ENCODE peak calls at places on chromosomes 6 and 20, in four cellular contexts. One of them, this sample, is unnamed.

GRCh38 chr6:122657601-122658000 is 47.4 kb downstream of the PKIB start:
- DNase-seq in fibroblast of pulmonary artery: peak; percentile 17
- DNase-seq in WTC11: no peak
- DNase-seq in retinal pigment epithelial cell: peak; percentile 18
- DNase-seq in this sample: no peak

GRCh38 chr6:75376347-75377024 is 91.9 kb upstream of the TMEM30A start:
- DNase-seq in WTC11: no peak
- DNase-seq in fibroblast of pulmonary artery: peak; percentile 64
- DNase-seq in retinal pigment epithelial cell: no peak
- DNase-seq in this sample: no peak

GRCh38 chr20:24160563-24161355 is 172.2 kb upstream of the GGTLC1 start:
- DNase-seq in fibroblast of pulmonary artery: peak; percentile 74
- DNase-seq in retinal pigment epithelial cell: peak; percentile 2
- DNase-seq in WTC11: peak; percentile 66
- DNase-seq in this sample: no peak

GRCh38 chr6:90537723-90538407 is 49.0 kb downstream of the MAP3K7 start:
- DNase-seq in fibroblast of pulmonary artery: peak; percentile 44
- DNase-seq in WTC11: no peak
- DNase-seq in retinal pigment epithelial cell: no peak
- DNase-seq in this sample: no peak

GRCh38 chr6:45644720-45645119 is 267.0 kb upstream of the SUPT3H start:
- DNase-seq in WTC11: no peak
- DNase-seq in fibroblast of pulmonary artery: no peak
- DNase-seq in retinal pigment epithelial cell: no peak
- DNase-seq in this sample: no peak

GRCh38 chr6:83051386-83052172 is 14.1 kb downstream of the UBE3D start:
- DNase-seq in WTC11: no peak
- DNase-seq in retinal pigment epithelial cell: no peak
- DNase-seq in fibroblast of pulmonary artery: peak; percentile 31
- DNase-seq in this sample: no peak

GRCh38 chr6:168962886-168963285 is 290.8 kb downstream of the THBS2 start:
- DNase-seq in retinal pigment epithelial cell: no peak
- DNase-seq in fibroblast of pulmonary artery: peak; percentile 45
- DNase-seq in WTC11: no peak
- DNase-seq in this sample: no peak

GRCh38 chr6:99618649-99619408 is 12.2 kb downstream of the PRDM13 start:
- DNase-seq in WTC11: peak; percentile 84
- DNase-seq in retinal pigment epithelial cell: no peak
- DNase-seq in fibroblast of pulmonary artery: no peak
- DNase-seq in this sample: no peak

GRCh38 chr20:43916875-43917371 is 2.3 kb downstream of the TOX2 start:
- DNase-seq in WTC11: no peak
- DNase-seq in retinal pigment epithelial cell: no peak
- DNase-seq in fibroblast of pulmonary artery: peak; percentile 24
- DNase-seq in this sample: no peak

GRCh38 chr6:45569210-45569945 is 191.6 kb upstream of the SUPT3H start:
- DNase-seq in retinal pigment epithelial cell: peak; percentile 96
- DNase-seq in fibroblast of pulmonary artery: no peak
- DNase-seq in WTC11: no peak
- DNase-seq in this sample: no peak

GRCh38 chr20:64048402-64049044 is 916 bp downstream of the SOX18 start:
- DNase-seq in WTC11: no peak
- DNase-seq in retinal pigment epithelial cell: no peak
- DNase-seq in fibroblast of pulmonary artery: no peak
- DNase-seq in this sample: no peak

GRCh38 chr6:139423970-139424667 is 49.7 kb upstream of the CITED2 start:
- DNase-seq in retinal pigment epithelial cell: no peak
- DNase-seq in fibroblast of pulmonary artery: no peak
- DNase-seq in WTC11: no peak
- DNase-seq in this sample: no peak

GRCh38 chr20:31661625-31662371 is 24.1 kb downstream of the COX4I2 start:
- DNase-seq in retinal pigment epithelial cell: no peak
- DNase-seq in fibroblast of pulmonary artery: peak; percentile 71
- DNase-seq in WTC11: peak; percentile 87
- DNase-seq in this sample: no peak

GRCh38 chr6:5278571-5279120 is 17.3 kb downstream of the FARS2 start:
- DNase-seq in fibroblast of pulmonary artery: no peak
- DNase-seq in retinal pigment epithelial cell: no peak
- DNase-seq in WTC11: no peak
- DNase-seq in this sample: no peak

GRCh38 chr20:50691585-50692552 is 527 bp upstream of the RIPOR3 start:
- DNase-seq in retinal pigment epithelial cell: no peak
- DNase-seq in WTC11: peak; percentile 41
- DNase-seq in fibroblast of pulmonary artery: peak; percentile 61
- DNase-seq in this sample: no peak

GRCh38 chr6:170445984-170446383 is 107.1 kb downstream of the PSMB1 start:
- DNase-seq in retinal pigment epithelial cell: no peak
- DNase-seq in fibroblast of pulmonary artery: no peak
- DNase-seq in WTC11: no peak
- DNase-seq in this sample: no peak

GRCh38 chr20:32877507-32877906 is 18.8 kb downstream of the EFCAB8 start:
- DNase-seq in WTC11: no peak
- DNase-seq in retinal pigment epithelial cell: peak; percentile 39
- DNase-seq in fibroblast of pulmonary artery: peak; percentile 11
- DNase-seq in this sample: no peak

GRCh38 chr20:49781676-49782075 is 31.0 kb upstream of the SLC9A8 start:
- DNase-seq in retinal pigment epithelial cell: no peak
- DNase-seq in fibroblast of pulmonary artery: no peak
- DNase-seq in WTC11: no peak
- DNase-seq in this sample: no peak

GRCh38 chr6:20711518-20711917 is 177.3 kb downstream of the CDKAL1 start:
- DNase-seq in WTC11: no peak
- DNase-seq in fibroblast of pulmonary artery: peak; percentile 52
- DNase-seq in retinal pigment epithelial cell: no peak
- DNase-seq in this sample: no peak

GRCh38 chr6:148747493-148748160 is 797 bp downstream of the UST start:
- DNase-seq in WTC11: peak; percentile 80
- DNase-seq in retinal pigment epithelial cell: no peak
- DNase-seq in fibroblast of pulmonary artery: peak; percentile 28
- DNase-seq in this sample: no peak

GRCh38 chr20:362271-363254 is 15.7 kb downstream of the NRSN2 start:
- DNase-seq in fibroblast of pulmonary artery: peak; percentile 95
- DNase-seq in WTC11: peak; percentile 57
- DNase-seq in retinal pigment epithelial cell: peak; percentile 86
- DNase-seq in this sample: peak; percentile 71

GRCh38 chr20:34562643-34563042 is 4.1 kb downstream of the MAP1LC3A start:
- DNase-seq in fibroblast of pulmonary artery: peak; percentile 35
- DNase-seq in retinal pigment epithelial cell: no peak
- DNase-seq in WTC11: peak; percentile 53
- DNase-seq in this sample: no peak

GRCh38 chr20:3046677-3047462 is 1.0 kb downstream of the MRPS26 start:
- DNase-seq in fibroblast of pulmonary artery: peak; percentile 11
- DNase-seq in WTC11: no peak
- DNase-seq in retinal pigment epithelial cell: no peak
- DNase-seq in this sample: no peak

GRCh38 chr20:20085071-20085470 is 32.7 kb downstream of the CFAP61 start:
- DNase-seq in retinal pigment epithelial cell: no peak
- DNase-seq in WTC11: no peak
- DNase-seq in fibroblast of pulmonary artery: no peak
- DNase-seq in this sample: no peak

GRCh38 chr6:148502083-148502772 is 159.6 kb downstream of the SASH1 start:
- DNase-seq in WTC11: no peak
- DNase-seq in retinal pigment epithelial cell: no peak
- DNase-seq in fibroblast of pulmonary artery: peak; percentile 66
- DNase-seq in this sample: no peak

GRCh38 chr6:113564401-113565161 is 292.6 kb upstream of the MARCKS start:
- DNase-seq in WTC11: peak; percentile 80
- DNase-seq in retinal pigment epithelial cell: peak; percentile 40
- DNase-seq in fibroblast of pulmonary artery: peak; percentile 98
- DNase-seq in this sample: no peak

DNA sequence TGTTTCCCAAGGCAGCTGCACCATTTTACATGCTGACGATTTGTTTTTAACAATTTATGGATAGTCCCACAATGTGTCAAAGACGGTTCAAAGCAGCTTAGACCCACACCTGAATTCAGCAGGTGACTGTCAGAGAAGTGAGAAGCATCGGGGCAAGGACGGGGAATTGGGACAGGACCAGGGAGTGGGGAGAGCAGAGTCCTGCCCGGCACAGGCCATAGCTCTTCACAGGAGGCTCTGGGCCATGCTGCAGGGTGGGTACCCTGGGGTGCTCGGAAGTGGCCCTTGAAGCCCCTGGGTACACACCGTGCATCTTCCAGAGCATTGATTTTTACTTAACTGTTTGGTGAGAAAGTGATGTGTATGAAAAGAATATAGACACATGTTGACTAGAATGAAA is 33.2 kb upstream of the PHACTR3 start:
- DNase-seq in retinal pigment epithelial cell: no peak
- DNase-seq in fibroblast of pulmonary artery: no peak
- DNase-seq in WTC11: no peak
- DNase-seq in this sample: no peak
- TF ChIP-seq CTCF in retinal pigment epithelial cell: no peak
- TF ChIP-seq CTCF in fibroblast of pulmonary artery: no peak
- TF ChIP-seq CTCF in WTC11: no peak
- TF ChIP-seq CTCF in this sample: no peak

GRCh38 chr20:62518911-62519310 is 43.1 kb upstream of the GATA5 start:
- DNase-seq in fibroblast of pulmonary artery: no peak
- DNase-seq in WTC11: no peak
- DNase-seq in retinal pigment epithelial cell: peak; percentile 79
- DNase-seq in this sample: no peak

GRCh38 chr20:62517901-62518610 is 42.3 kb upstream of the GATA5 start:
- DNase-seq in retinal pigment epithelial cell: no peak
- DNase-seq in WTC11: no peak
- DNase-seq in fibroblast of pulmonary artery: no peak
- DNase-seq in this sample: no peak

GRCh38 chr20:62522748-62523396 is 47.1 kb upstream of the GATA5 start:
- DNase-seq in fibroblast of pulmonary artery: no peak
- DNase-seq in WTC11: no peak
- DNase-seq in retinal pigment epithelial cell: no peak
- DNase-seq in this sample: no peak

GRCh38 chr20:62517168-62517567 is 41.4 kb upstream of the GATA5 start:
- DNase-seq in fibroblast of pulmonary artery: no peak
- DNase-seq in WTC11: no peak
- DNase-seq in retinal pigment epithelial cell: no peak
- DNase-seq in this sample: no peak

DNA sequence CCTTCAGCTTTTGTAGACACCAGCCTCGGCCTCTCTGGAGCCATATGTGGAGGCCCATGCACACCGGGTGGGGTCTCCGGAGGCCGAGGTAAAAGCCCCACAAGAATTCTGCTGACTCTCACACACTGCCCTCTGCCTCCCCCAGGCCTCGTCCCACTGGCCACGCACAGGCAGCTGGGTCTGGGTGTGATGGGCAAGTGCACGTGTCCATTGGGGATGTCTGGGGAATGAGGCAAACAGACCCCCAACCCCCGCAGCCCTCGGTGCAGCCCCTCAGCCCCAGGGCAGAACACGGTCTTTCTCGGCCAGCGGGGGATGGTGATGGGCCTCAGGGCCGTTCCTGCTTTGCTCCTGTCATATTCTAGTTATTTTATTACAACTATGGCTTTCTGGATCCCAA is 44.0 kb upstream of the GATA5 start:
- DNase-seq in fibroblast of pulmonary artery: no peak
- DNase-seq in retinal pigment epithelial cell: no peak
- DNase-seq in WTC11: no peak
- DNase-seq in this sample: no peak
- TF ChIP-seq CTCF in fibroblast of pulmonary artery: no peak
- TF ChIP-seq CTCF in retinal pigment epithelial cell: no peak
- TF ChIP-seq CTCF in WTC11: no peak
- TF ChIP-seq CTCF in this sample: no peak

DNA sequence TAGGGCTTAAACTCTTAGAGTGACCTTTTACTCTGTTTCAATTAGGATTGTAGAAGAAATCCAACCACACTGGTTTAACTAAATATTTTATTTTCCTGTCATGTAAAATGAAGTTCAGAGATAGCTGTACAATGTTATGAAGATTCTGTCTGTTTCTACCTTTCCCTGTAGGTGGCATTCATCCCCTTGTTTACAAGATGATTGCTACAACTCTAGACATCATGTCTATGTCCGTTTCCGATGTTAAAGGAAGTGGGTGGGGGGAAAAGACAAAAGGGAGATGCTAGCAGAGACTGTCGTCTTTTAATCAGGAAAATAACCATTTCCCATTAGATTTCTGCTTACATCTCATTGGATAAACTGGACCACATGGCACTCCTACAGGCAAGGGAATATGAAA is 30.9 kb upstream of the RIMS1 start:
- DNase-seq in WTC11: no peak
- DNase-seq in retinal pigment epithelial cell: no peak
- DNase-seq in fibroblast of pulmonary artery: no peak
- DNase-seq in this sample: no peak
- TF ChIP-seq CTCF in WTC11: no peak
- TF ChIP-seq CTCF in retinal pigment epithelial cell: no peak
- TF ChIP-seq CTCF in fibroblast of pulmonary artery: no peak
- TF ChIP-seq CTCF in this sample: no peak

GRCh38 chr6:4210619-4211419 is 75.4 kb upstream of the ECI2 start:
- DNase-seq in fibroblast of pulmonary artery: peak; percentile 71
- DNase-seq in retinal pigment epithelial cell: no peak
- DNase-seq in WTC11: peak; percentile 82
- DNase-seq in this sample: peak; percentile 20
- TF ChIP-seq CTCF in fibroblast of pulmonary artery: peak; percentile 78
- TF ChIP-seq CTCF in retinal pigment epithelial cell: peak; percentile 86
- TF ChIP-seq CTCF in WTC11: peak; percentile 68
- TF ChIP-seq CTCF in this sample: peak; percentile 77

DNA sequence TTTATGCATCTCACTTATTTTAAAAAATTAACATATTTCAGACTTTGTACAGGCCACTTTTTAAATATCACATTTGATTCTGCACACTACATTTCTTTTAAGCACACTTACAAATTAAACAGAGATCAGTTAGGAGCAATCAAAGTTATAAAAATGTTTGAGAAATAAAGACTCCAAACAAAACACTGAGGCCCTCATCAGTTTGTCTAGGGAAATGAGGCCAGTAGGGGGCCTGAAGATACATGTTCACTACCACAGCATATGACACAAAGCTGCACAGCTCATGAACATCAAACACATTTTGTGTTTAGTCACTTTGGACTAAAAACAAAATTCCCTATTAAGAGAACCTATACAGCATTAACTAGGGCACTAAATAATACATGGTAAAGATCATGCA is 180.5 kb downstream of the PDE7B start:
- DNase-seq in WTC11: no peak
- DNase-seq in fibroblast of pulmonary artery: peak; percentile 76
- DNase-seq in retinal pigment epithelial cell: no peak
- DNase-seq in this sample: peak; percentile 13
- TF ChIP-seq CTCF in WTC11: no peak
- TF ChIP-seq CTCF in fibroblast of pulmonary artery: peak; percentile 69
- TF ChIP-seq CTCF in retinal pigment epithelial cell: peak; percentile 73
- TF ChIP-seq CTCF in this sample: peak; percentile 73